ENCODE peak calls at places on chromosomes 11 and 22, in four cellular contexts. S is MM.1S, O is lung, D is fibroblast of mammary gland. E is an unnamed sample.
A peak's percentile ranks its signal among the peaks of the same experiment; 100 is the strongest.

GRCh38 chr11:134779179-134779578 is 367.1 kb upstream of the B3GAT1 start:
- DNase-seq in S (no peak), O (no peak), D (no peak), E (no peak)

GRCh38 chr22:39097098-39098020 is at the start of gene APOBEC3H:
- DNase-seq in O (peak; percentile 31), D (no peak), S (peak; percentile 83), E (peak; percentile 60)

GRCh38 chr11:10274726-10275125 is 19.3 kb downstream of the SBF2 start:
- DNase-seq in D (no peak), O (no peak), S (no peak), E (no peak)

GRCh38 chr11:88695701-88696414 is 358.3 kb upstream of the CTSC start:
- DNase-seq in D (no peak), O (no peak), S (no peak), E (no peak)

GRCh38 chr22:36506637-36507517 is at the start of gene FOXRED2:
- DNase-seq in S (peak; percentile 94), D (peak; percentile 74), O (peak; percentile 86), E (peak; percentile 99)

GRCh38 chr11:35040221-35040942 is 98.6 kb upstream of the CD44 start:
- DNase-seq in D (peak; percentile 86), S (peak; percentile 94), O (no peak), E (peak; percentile 28)

GRCh38 chr11:1597981-1598380 is at the start of gene KRTAP5-2:
- DNase-seq in D (no peak), O (no peak), S (no peak), E (no peak)

GRCh38 chr11:77009533-77010160 is 24.6 kb upstream of the B3GNT6 start:
- DNase-seq in D (no peak), S (no peak), O (no peak), E (no peak)

GRCh38 chr11:9462172-9462799 is 1.5 kb downstream of the ZNF143 start:
- DNase-seq in S (no peak), O (no peak), D (peak; percentile 16), E (no peak)

GRCh38 chr11:124069429-124070401 is 28.6 kb upstream of the OR10G7 start:
- DNase-seq in D (peak; percentile 62), O (peak; percentile 44), S (no peak), E (no peak)

GRCh38 chr11:120184371-120184945 is 26.4 kb upstream of the OAF start:
- DNase-seq in S (no peak), D (peak; percentile 56), O (no peak), E (no peak)

GRCh38 chr11:75159081-75159953 is 8.4 kb downstream of the SLCO2B1 start:
- DNase-seq in S (no peak), D (no peak), O (no peak), E (no peak)

GRCh38 chr11:57568330-57568766 is 876 bp upstream of the UBE2L6 start:
- DNase-seq in S (peak; percentile 85), O (peak; percentile 85), D (peak; percentile 80), E (no peak)

GRCh38 chr11:105298174-105298573 is 158.6 kb upstream of the CARD18 start:
- DNase-seq in S (no peak), O (no peak), D (no peak), E (no peak)

GRCh38 chr11:69067200-69067599 is 18.5 kb downstream of the TPCN2 start:
- DNase-seq in D (no peak), O (no peak), S (no peak), E (no peak)

GRCh38 chr11:73306069-73306468 is 2.0 kb upstream of the ARHGEF17 start:
- DNase-seq in O (no peak), S (no peak), D (no peak), E (no peak)

GRCh38 chr11:90704510-90704909 is 481.7 kb upstream of the CHORDC1 start:
- DNase-seq in S (no peak), O (no peak), D (no peak), E (no peak)

GRCh38 chr11:128036006-128036405 is 551.4 kb downstream of the ETS1 start:
- DNase-seq in O (no peak), D (no peak), S (no peak), E (no peak)

GRCh38 chr11:6570691-6571427 is 32.6 kb downstream of the RRP8 start:
- DNase-seq in D (no peak), O (no peak), S (no peak), E (no peak)

GRCh38 chr22:25834490-25834889 is 92.5 kb downstream of the MYO18B start:
- DNase-seq in D (no peak), O (no peak), S (no peak), E (no peak)

GRCh38 chr11:99937330-99937729 is 749.8 kb upstream of the ARHGAP42 start:
- DNase-seq in D (no peak), S (no peak), O (no peak), E (no peak)

GRCh38 chr11:96642584-96642983 is 252.8 kb downstream of the JRKL start:
- DNase-seq in D (no peak), S (no peak), O (no peak), E (no peak)

GRCh38 chr11:46305295-46305694 is 27.8 kb downstream of the CREB3L1 start:
- DNase-seq in D (no peak), O (no peak), S (no peak), E (no peak)
- TF ChIP-seq CTCF in D (no peak), O (no peak), S (no peak), E (no peak)

GRCh38 chr11:101459020-101459419 is 124.8 kb downstream of the TRPC6 start:
- DNase-seq in O (no peak), S (no peak), D (no peak), E (no peak)
- TF ChIP-seq CTCF in O (no peak), S (no peak), D (no peak), E (no peak)

GRCh38 chr22:19800306-19800705 is 39.7 kb downstream of the TBX1 start:
- DNase-seq in S (no peak), D (no peak), O (no peak), E (no peak)

GRCh38 chr22:19799322-19800190 is 39.0 kb downstream of the TBX1 start:
- DNase-seq in D (peak; percentile 97), O (no peak), S (no peak), E (no peak)

GRCh38 chr22:19801340-19802000 is 40.9 kb downstream of the TBX1 start:
- DNase-seq in D (peak; percentile 85), O (no peak), S (no peak), E (no peak)

GRCh38 chr22:19802001-19802880 is 41.7 kb downstream of the TBX1 start:
- DNase-seq in D (no peak), S (no peak), O (no peak), E (no peak)

GRCh38 chr22:19800761-19801244 is 40.2 kb downstream of the TBX1 start:
- DNase-seq in O (no peak), S (no peak), D (peak; percentile 43), E (no peak)
- TF ChIP-seq CTCF in O (no peak), S (no peak), D (peak; percentile 40), E (peak; percentile 8)

GRCh38 chr11:60348116-60348515 is 21.1 kb downstream of the MS4A6E start:
- DNase-seq in S (no peak), D (no peak), O (no peak), E (no peak)
- TF ChIP-seq CTCF in S (no peak), D (no peak), O (no peak), E (peak; percentile 21)

E was measured in GM13976.